ENCODE peak calls at places on chromosome 18, in four cellular contexts. J, V, S and G are unnamed samples.

GRCh38 chr18:3135536-3135935 is 84.2 kb downstream of the MYOM1 start:
- DNase-seq in J (no peak), V (no peak), S (no peak), G (no peak)

GRCh38 chr18:4511166-4511565 is 56.1 kb upstream of the DLGAP1 start:
- DNase-seq in J (no peak), V (no peak), S (no peak), G (no peak)

GRCh38 chr18:26386002-26386401 is 159.8 kb downstream of the TAF4B start:
- DNase-seq in J (no peak), V (no peak), S (peak; percentile 46), G (no peak)

GRCh38 chr18:31631526-31631925 is 39.8 kb downstream of the TTR start:
- DNase-seq in J (no peak), V (no peak), S (no peak), G (no peak)

GRCh38 chr18:21115519-21116411 is 4.2 kb upstream of the ROCK1 start:
- DNase-seq in J (peak; percentile 39), V (no peak), S (peak; percentile 65), G (no peak)

GRCh38 chr18:8391068-8391467 is 218.2 kb upstream of the RAB12 start:
- DNase-seq in J (no peak), V (no peak), S (peak; percentile 83), G (no peak)

GRCh38 chr18:79530821-79531220 is 135.1 kb downstream of the NFATC1 start:
- DNase-seq in J (no peak), V (no peak), S (no peak), G (no peak)

GRCh38 chr18:43785145-43785544 is 507.9 kb upstream of the SYT4 start:
- DNase-seq in J (no peak), V (no peak), S (no peak), G (no peak)

GRCh38 chr18:37958499-37958898 is 392.9 kb upstream of the CELF4 start:
- DNase-seq in J (no peak), V (no peak), S (no peak), G (no peak)

GRCh38 chr18:7370812-7371211 is 139.9 kb downstream of the LRRC30 start:
- DNase-seq in J (no peak), V (no peak), S (no peak), G (no peak)

GRCh38 chr18:10147199-10147598 is 233.4 kb downstream of the VAPA start:
- DNase-seq in J (no peak), V (no peak), S (no peak), G (no peak)

GRCh38 chr18:79252904-79253633 is 142.7 kb upstream of the NFATC1 start:
- DNase-seq in J (no peak), V (no peak), S (no peak), G (no peak)

GRCh38 chr18:79397830-79398761 is 2.4 kb downstream of the NFATC1 start:
- DNase-seq in J (no peak), V (no peak), S (no peak), G (no peak)

GRCh38 chr18:70249118-70249517 is 39.7 kb upstream of the SOCS6 start:
- DNase-seq in J (no peak), V (no peak), S (peak; percentile 61), G (peak; percentile 10)

GRCh38 chr18:68714356-68714706 is 577 bp downstream of the TMX3 start:
- DNase-seq in J (no peak), V (no peak), S (no peak), G (no peak)

GRCh38 chr18:55510809-55511208 is 77.2 kb downstream of the TCF4 start:
- DNase-seq in J (no peak), V (no peak), S (peak; percentile 92), G (no peak)

GRCh38 chr18:66317243-66318090 is 286.4 kb downstream of the CDH19 start:
- DNase-seq in J (no peak), V (no peak), S (no peak), G (no peak)

GRCh38 chr18:48876590-48876989 is 74.2 kb downstream of the SMAD7 start:
- DNase-seq in J (no peak), V (no peak), S (no peak), G (no peak)

GRCh38 chr18:48875942-48876511 is 74.7 kb downstream of the SMAD7 start:
- DNase-seq in J (peak; percentile 72), V (no peak), S (no peak), G (no peak)

GRCh38 chr18:48879008-48879431 is 71.7 kb downstream of the SMAD7 start:
- DNase-seq in J (peak; percentile 83), V (no peak), S (no peak), G (peak; percentile 94)

GRCh38 chr18:48877941-48878340 is 72.8 kb downstream of the SMAD7 start:
- DNase-seq in J (no peak), V (no peak), S (no peak), G (no peak)

DNA sequence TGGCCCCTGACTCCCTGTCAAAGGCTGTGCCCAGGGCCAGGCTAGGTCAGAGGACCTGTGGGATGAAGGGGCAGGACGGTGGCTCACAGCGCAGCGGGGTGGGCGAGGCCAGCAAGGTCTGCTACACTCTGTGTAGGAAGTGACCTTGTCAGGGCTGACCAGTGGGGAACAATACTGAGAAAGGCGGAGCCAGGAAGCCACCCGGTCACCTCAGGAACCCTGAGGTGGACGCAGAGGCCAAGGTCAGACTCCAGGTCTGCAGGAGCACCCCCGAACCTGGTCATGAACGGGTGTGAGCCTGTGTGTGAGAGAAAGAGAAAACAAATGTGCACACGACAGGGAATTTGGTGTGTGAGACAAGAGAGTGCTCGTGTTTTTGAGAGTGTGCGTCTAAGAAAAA is 72.3 kb downstream of the SMAD7 start:
- DNase-seq in J (no peak), V (no peak), S (no peak), G (no peak)
- H3K4ac ChIP-seq in J (no peak overlapping the region), V (peak overlapping the region; percentile 99), S (peak overlapping the region; percentile 33), G (peak overlapping the region; percentile 43)

GRCh38 chr18:11857177-11857887 is 6.1 kb downstream of the CHMP1B start:
- DNase-seq in J (peak; percentile 61), V (no peak), S (peak; percentile 100), G (peak; percentile 97)

GRCh38 chr18:11860594-11861450 is 9.6 kb downstream of the CHMP1B start:
- DNase-seq in J (no peak), V (no peak), S (no peak), G (no peak)

GRCh38 chr18:11859282-11859797 is 8.1 kb downstream of the CHMP1B start:
- DNase-seq in J (no peak), V (no peak), S (no peak), G (peak; percentile 92)

GRCh38 chr18:11861583-11862288 is 10.5 kb downstream of the CHMP1B start:
- DNase-seq in J (no peak), V (no peak), S (no peak), G (no peak)

DNA sequence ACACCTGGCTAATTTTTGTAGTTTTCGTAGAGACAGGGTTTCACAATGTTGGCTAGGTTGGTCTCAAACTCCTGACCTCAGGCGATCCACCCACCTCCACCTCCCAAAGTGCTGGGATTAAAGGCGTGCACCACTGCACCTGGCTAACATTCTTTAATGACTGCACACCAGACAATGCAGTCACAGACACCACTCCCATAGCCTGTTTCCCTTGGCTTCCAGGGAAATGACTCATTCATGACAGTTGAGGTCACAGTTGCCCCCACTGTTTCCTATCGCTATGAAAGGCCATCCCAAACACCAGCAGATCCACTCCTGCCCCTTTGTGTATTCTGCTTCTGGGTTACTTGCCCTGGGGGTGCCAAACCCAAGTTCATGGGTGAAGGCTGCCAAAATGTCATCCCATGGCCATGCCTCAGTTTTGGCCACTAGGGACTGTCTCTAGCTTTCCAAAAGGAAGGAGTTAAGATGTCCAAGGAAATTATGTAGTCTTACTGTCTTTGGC is 8.7 kb downstream of the CHMP1B start:
- DNase-seq in J (no peak), V (no peak), S (peak; percentile 90), G (peak; percentile 97)
- H3K9ac ChIP-seq in J (no peak overlapping the region), V (no peak overlapping the region), S (no peak overlapping the region), G (no peak overlapping the region)

DNA sequence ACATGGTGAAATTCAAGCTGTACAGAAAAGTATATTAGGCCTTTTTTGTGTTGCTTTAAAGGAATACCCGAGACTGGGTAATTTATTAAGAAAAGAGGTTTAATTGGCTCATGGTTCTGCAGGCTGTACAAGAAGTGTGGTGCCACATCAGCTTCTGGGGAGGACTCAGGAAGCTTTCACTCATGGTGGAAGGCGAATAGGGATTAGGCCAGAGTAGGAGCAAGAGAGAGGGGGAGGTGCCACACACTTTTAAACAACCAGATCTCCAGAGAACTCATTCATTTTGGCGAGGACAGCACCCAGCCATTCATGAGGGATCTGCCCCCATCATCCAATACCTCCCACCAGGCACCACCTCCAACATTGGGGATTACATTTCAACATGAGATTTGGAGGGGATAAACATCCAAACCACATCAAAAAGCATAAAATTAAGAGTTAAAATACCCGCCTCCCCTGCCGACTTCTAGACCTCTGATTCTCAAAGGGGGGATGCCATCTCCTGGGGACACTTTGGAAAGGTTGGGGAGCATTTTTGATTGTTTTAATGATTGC is 15.1 kb upstream of the LIPG start:
- DNase-seq in J (no peak), V (no peak), S (no peak), G (no peak)
- H2AK5ac ChIP-seq in J (no peak overlapping the region), V (no peak overlapping the region), S (no peak overlapping the region), G (no peak overlapping the region)

GRCh38 chr18:12278153-12278764 is 24.1 kb downstream of the CIDEA start:
- DNase-seq in J (peak; percentile 65), V (no peak), S (peak; percentile 13), G (no peak)
- H3K4ac ChIP-seq in J (no peak overlapping the region), V (no peak overlapping the region), S (peak overlapping the region; percentile 99), G (peak overlapping the region; percentile 36)

GRCh38 chr18:57859314-57859713 is 56.2 kb upstream of the ATP8B1 start:
- DNase-seq in J (peak; percentile 41), V (no peak), S (no peak), G (peak; percentile 39)
- H3K9ac ChIP-seq in J (no peak overlapping the region), V (no peak overlapping the region), S (no peak overlapping the region), G (no peak overlapping the region)

GRCh38 chr18:23387265-23387664 is 65.8 kb upstream of the RIOK3 start:
- DNase-seq in J (no peak), V (no peak), S (no peak), G (no peak)
- H2AK5ac ChIP-seq in J (no peak overlapping the region), V (no peak overlapping the region), S (no peak overlapping the region), G (no peak overlapping the region)

GRCh38 chr18:48541026-48541746 is 2.4 kb downstream of the CTIF start:
- DNase-seq in J (peak; percentile 66), V (no peak), S (peak; percentile 75), G (peak; percentile 86)

GRCh38 chr18:48538531-48539405 is at the start of gene CTIF:
- DNase-seq in J (peak; percentile 97), V (peak; percentile 93), S (peak; percentile 96), G (peak; percentile 97)

GRCh38 chr18:48539406-48540328 is 836 bp downstream of the CTIF start:
- DNase-seq in J (peak; percentile 50), V (no peak), S (peak; percentile 59), G (peak; percentile 60)

GRCh38 chr18:48541747-48542108 is 2.9 kb downstream of the CTIF start:
- DNase-seq in J (no peak), V (no peak), S (no peak), G (no peak)

GRCh38 chr18:48540329-48541025 is 1.6 kb downstream of the CTIF start:
- DNase-seq in J (peak; percentile 52), V (no peak), S (peak; percentile 58), G (peak; percentile 62)
- H3K4ac ChIP-seq in J (no peak overlapping the region), V (no peak overlapping the region), S (peak overlapping the region; percentile 19), G (peak overlapping the region; percentile 22)

DNA sequence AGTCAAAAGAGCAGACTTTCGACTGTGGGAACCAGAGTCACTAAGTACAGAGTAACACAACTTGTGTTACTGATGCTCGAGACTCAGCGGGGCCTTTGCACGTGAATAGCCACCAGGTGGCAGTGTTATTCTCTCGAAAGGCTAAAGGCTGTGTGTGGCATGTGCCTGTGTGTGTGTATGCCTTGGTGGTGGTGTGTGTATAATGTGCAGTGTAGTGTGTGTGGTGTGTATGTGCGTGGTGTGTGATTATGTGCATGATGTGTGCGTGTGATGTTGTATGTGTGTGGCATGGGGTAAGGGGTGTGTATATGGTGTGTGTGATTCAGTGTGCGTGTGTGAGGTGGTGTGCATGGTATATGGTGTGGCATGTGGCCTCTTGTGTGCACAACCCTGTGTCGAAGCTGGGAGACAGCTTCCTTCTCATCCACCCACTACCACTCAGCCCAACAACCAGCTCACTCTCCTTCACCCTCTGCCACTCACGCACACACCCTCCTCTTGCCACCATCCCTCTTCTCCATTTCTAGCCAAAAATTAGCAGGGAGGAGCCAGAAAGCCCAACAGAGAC is 83.0 kb upstream of the ZNF532 start:
- DNase-seq in J (peak; percentile 88), V (peak; percentile 56), S (peak; percentile 76), G (peak; percentile 92)
- H3K9ac ChIP-seq in J (no peak overlapping the region), V (peak overlapping the region; percentile 5), S (no peak overlapping the region), G (no peak overlapping the region)